ENCODE peak calls at places on chromosomes 4 and X, in four cellular contexts. N is tibial nerve, R is lower leg skin, G is Peyer's patch. V is an unnamed sample.

GRCh38 chr4:28225689-28226353 is 1365.2 kb downstream of the STIM2 start:
- DNase-seq in G (no peak), N (no peak), R (no peak), V (peak)

GRCh38 chr4:187493661-187494060 is 501.9 kb upstream of the ZFP42 start:
- DNase-seq in G (no peak), R (no peak), N (no peak), V (no peak)

GRCh38 chr4:48490012-48490679 is at the start of gene ZAR1:
- DNase-seq in R (no peak), N (no peak), G (no peak), V (no peak)

GRCh38 chr4:83075696-83076095 is 38.8 kb downstream of the PLAC8 start:
- DNase-seq in N (no peak), G (no peak), R (no peak), V (peak)

GRCh38 chrX:115579327-115579726 is 18.4 kb downstream of the PLS3 start:
- DNase-seq in N (no peak), R (no peak), G (no peak), V (no peak)

GRCh38 chrX:41686788-41687187 is 2.0 kb upstream of the GPR34 start:
- DNase-seq in R (no peak), N (no peak), G (no peak), V (no peak)

GRCh38 chr4:139299536-139299935 is 1.8 kb upstream of the NAA15 start:
- DNase-seq in R (no peak), G (no peak), N (no peak), V (no peak)

GRCh38 chrX:106612403-106612789 is 618 bp downstream of the RADX start:
- DNase-seq in G (no peak), N (no peak), R (no peak), V (no peak)

GRCh38 chr4:172683016-172683415 is 485.6 kb upstream of the GALNT7 start:
- DNase-seq in R (no peak), N (no peak), G (no peak), V (no peak)

GRCh38 chr4:106690487-106690886 is 321.9 kb upstream of the GIMD1 start:
- DNase-seq in R (no peak), G (no peak), N (no peak), V (peak)

GRCh38 chr4:7291372-7292135 is 99.2 kb downstream of the SORCS2 start:
- DNase-seq in N (peak), G (no peak), R (no peak), V (no peak)

GRCh38 chrX:2351321-2351720 is 149.5 kb downstream of the DHRSX start:
- DNase-seq in N (no peak), G (no peak), R (no peak), V (peak)

GRCh38 chr4:2862528-2862927 is 18.9 kb downstream of the ADD1 start:
- DNase-seq in N (no peak), R (no peak), G (no peak), V (peak)

GRCh38 chrX:39728852-39729587 is 368.7 kb downstream of the BCOR start:
- DNase-seq in R (no peak), G (no peak), N (no peak), V (no peak)

GRCh38 chrX:29922607-29923006 is 292.8 kb upstream of the MAGEB2 start:
- DNase-seq in R (no peak), N (no peak), G (no peak), V (no peak)

GRCh38 chr4:165475706-165476070 is 96.9 kb downstream of the CPE start:
- DNase-seq in R (no peak), G (no peak), N (no peak), V (no peak)

GRCh38 chr4:14168919-14169318 is 541.4 kb upstream of the BOD1L1 start:
- DNase-seq in G (no peak), R (peak), N (peak), V (peak)

GRCh38 chr4:2818351-2818939 is 25.2 kb upstream of the ADD1 start:
- DNase-seq in G (no peak), R (no peak), N (no peak), V (no peak)

GRCh38 chr4:83361416-83362196 is 27.0 kb upstream of the HPSE start:
- DNase-seq in G (no peak), R (no peak), N (no peak), V (no peak)

GRCh38 chr4:107740950-107741701 is 21.1 kb upstream of the PAPSS1 start:
- DNase-seq in N (peak), G (no peak), R (no peak), V (peak)

GRCh38 chr4:150368667-150369066 is 213.3 kb upstream of the MAB21L2 start:
- DNase-seq in R (no peak), G (no peak), N (no peak), V (no peak)

GRCh38 chr4:40334591-40335507 is at the start of gene CHRNA9:
- DNase-seq in G (no peak), N (no peak), R (no peak), V (no peak)

GRCh38 chr4:110119347-110119746 is 79.1 kb downstream of the ELOVL6 start:
- DNase-seq in R (no peak), N (no peak), G (no peak), V (peak)

GRCh38 chr4:119212964-119213606 is 572 bp downstream of the USP53 start:
- DNase-seq in N (peak), R (peak), G (peak), V (peak)

GRCh38 chr4:119212251-119212963 is at the start of gene USP53:
- DNase-seq in G (peak), R (peak), N (peak), V (peak)

GRCh38 chr4:119221412-119221811 is 8.9 kb downstream of the USP53 start:
- DNase-seq in R (no peak), N (no peak), G (no peak), V (no peak)

DNA sequence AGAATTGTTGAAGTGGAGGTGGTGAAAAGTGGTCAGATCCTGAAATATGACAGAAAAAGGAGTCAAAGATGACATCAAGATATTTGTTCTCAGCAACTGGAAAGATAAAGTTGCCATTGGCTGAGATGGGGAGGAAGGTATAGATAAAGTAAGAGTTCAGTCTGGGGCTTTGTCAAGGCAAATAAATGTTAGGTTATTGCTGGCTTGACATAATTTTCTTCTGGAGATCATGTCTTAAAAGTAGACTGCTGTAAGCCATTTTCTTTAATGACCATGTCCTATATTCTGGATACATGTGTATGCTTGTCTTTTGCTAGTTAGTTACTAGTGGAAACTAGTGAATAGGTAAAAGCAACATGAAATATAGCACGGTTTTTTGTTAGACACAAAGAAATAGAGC is 5.6 kb downstream of the USP53 start:
- DNase-seq in G (no peak), R (no peak), N (no peak), V (no peak)
- H3K4me3 ChIP-seq in G (no peak), R (no peak), N (no peak), V (no peak)

GRCh38 chrX:13265549-13266132 is 54.2 kb downstream of the ATXN3L start:
- DNase-seq in N (no peak), G (no peak), R (no peak), V (peak)

GRCh38 chrX:13263560-13264251 is 56.1 kb downstream of the ATXN3L start:
- DNase-seq in R (no peak), G (no peak), N (no peak), V (no peak)

GRCh38 chrX:13268874-13269273 is 51.0 kb downstream of the ATXN3L start:
- DNase-seq in N (no peak), G (no peak), R (no peak), V (no peak)

GRCh38 chrX:13270360-13270759 is 49.5 kb downstream of the ATXN3L start:
- DNase-seq in N (no peak), R (no peak), G (no peak), V (no peak)

DNA sequence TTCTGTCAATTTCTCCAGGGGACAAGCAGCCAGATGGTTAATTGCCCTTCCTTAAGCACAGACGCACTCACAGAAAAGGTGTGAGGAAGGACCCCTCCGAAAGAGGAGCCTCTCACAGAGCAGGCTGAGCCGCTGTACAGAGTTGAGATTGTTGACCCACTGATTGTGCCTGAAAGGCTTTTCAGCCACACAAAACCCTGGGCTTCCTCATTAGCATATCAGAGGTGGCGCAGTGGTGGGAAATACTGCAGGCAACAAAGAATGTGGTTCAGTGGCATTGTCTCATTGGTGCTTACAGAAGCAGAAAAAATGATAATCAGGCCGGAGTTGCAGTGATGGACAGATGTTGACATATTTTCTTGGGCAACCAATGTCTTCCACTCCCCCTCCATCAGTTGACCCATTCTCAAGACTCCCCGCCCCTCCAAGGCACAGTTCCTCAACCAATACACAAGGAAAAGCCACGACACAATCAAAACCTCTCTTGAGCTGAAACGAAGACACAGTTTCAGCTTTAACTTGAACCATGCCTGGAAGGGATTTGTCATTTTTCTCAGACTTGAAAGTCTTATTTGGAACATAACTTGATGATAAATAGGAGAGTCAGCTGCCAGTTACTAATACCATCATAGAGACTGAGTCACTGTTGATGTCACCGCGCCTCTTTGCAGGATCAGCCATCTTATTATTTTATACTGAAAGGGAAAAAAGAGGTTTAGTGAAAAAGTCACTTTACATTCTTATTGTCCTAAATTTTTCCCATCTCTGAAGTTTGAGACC is 53.0 kb downstream of the ATXN3L start:
- DNase-seq in G (no peak), R (no peak), N (no peak), V (no peak)
- TF ChIP-seq POLR2A in G (no peak), R (no peak), N (no peak), V (no peak)

GRCh38 chrX:153688900-153689590 is 1.3 kb downstream of the SLC6A8 start:
- DNase-seq in R (no peak), N (no peak), G (no peak), V (peak)

GRCh38 chrX:153688534-153688899 is 791 bp downstream of the SLC6A8 start:
- DNase-seq in N (no peak), G (no peak), R (no peak), V (no peak)

GRCh38 chrX:153688071-153688470 is 345 bp downstream of the SLC6A8 start:
- DNase-seq in R (no peak), N (no peak), G (no peak), V (no peak)

GRCh38 chrX:153690466-153690865 is 2.7 kb downstream of the SLC6A8 start:
- DNase-seq in G (no peak), R (no peak), N (no peak), V (no peak)

GRCh38 chrX:153689654-153690465 is 2.1 kb downstream of the SLC6A8 start:
- DNase-seq in R (no peak), N (no peak), G (no peak), V (no peak)
- H3K4me3 ChIP-seq in R (no peak), N (peak), G (no peak), V (no peak)

GRCh38 chr4:153489856-153490558 is 23.8 kb downstream of the TMEM131L start:
- DNase-seq in N (no peak), G (no peak), R (no peak), V (peak)
- TF ChIP-seq POLR2A in N (no peak), G (no peak), R (no peak), V (no peak)

GRCh38 chrX:17377795-17378194 is 2.8 kb downstream of the NHS start:
- DNase-seq in R (no peak), G (no peak), N (no peak), V (no peak)
- H3K4me3 ChIP-seq in R (no peak), G (no peak), N (peak), V (no peak)

GRCh38 chr4:10085386-10085785 is 31.2 kb downstream of the WDR1 start:
- DNase-seq in G (no peak), N (no peak), R (no peak), V (no peak)

GRCh38 chr4:10083331-10083769 is 33.2 kb downstream of the WDR1 start:
- DNase-seq in R (no peak), N (no peak), G (no peak), V (no peak)

GRCh38 chr4:10084651-10085320 is 31.8 kb downstream of the WDR1 start:
- DNase-seq in R (no peak), G (no peak), N (no peak), V (no peak)

GRCh38 chr4:10082459-10083272 is 33.9 kb downstream of the WDR1 start:
- DNase-seq in R (no peak), N (no peak), G (no peak), V (no peak)

GRCh38 chr4:10083861-10084641 is 32.5 kb downstream of the WDR1 start:
- DNase-seq in N (no peak), R (no peak), G (no peak), V (no peak)
- TF ChIP-seq POLR2A in N (no peak), R (no peak), G (no peak), V (no peak)